ENCODE peak calls at places on chromosomes 4 and X, in four cellular contexts. One of them, this sample, is unnamed.

GRCh38 chrX:40247382-40247781 is 149.6 kb upstream of the BCOR start:
- DNase-seq in gastrocnemius medialis: no peak
- DNase-seq in stomach: no peak
- DNase-seq in suprapubic skin: no peak
- DNase-seq in this sample: no peak

GRCh38 chr4:140091305-140091704 is 62.7 kb downstream of the MAML3 start:
- DNase-seq in gastrocnemius medialis: no peak
- DNase-seq in stomach: no peak
- DNase-seq in suprapubic skin: no peak
- DNase-seq in this sample: no peak

GRCh38 chr4:76624271-76624681 is 189.2 kb downstream of the SHROOM3 start:
- DNase-seq in gastrocnemius medialis: no peak
- DNase-seq in stomach: no peak
- DNase-seq in suprapubic skin: no peak
- DNase-seq in this sample: peak; percentile 59

GRCh38 chrX:14660970-14661369 is 131.6 kb downstream of the GLRA2 start:
- DNase-seq in gastrocnemius medialis: no peak
- DNase-seq in stomach: no peak
- DNase-seq in suprapubic skin: no peak
- DNase-seq in this sample: no peak

GRCh38 chrX:1451676-1452496 is 823 bp downstream of the ASMTL start:
- DNase-seq in gastrocnemius medialis: peak; percentile 34
- DNase-seq in stomach: peak; percentile 24
- DNase-seq in suprapubic skin: peak; percentile 81
- DNase-seq in this sample: peak; percentile 42

GRCh38 chr4:139177888-139178609 is 1.0 kb upstream of the ELF2 start:
- DNase-seq in gastrocnemius medialis: peak; percentile 95
- DNase-seq in stomach: peak; percentile 96
- DNase-seq in suprapubic skin: peak; percentile 97
- DNase-seq in this sample: peak; percentile 95

GRCh38 chr4:78569291-78569821 is 17.8 kb downstream of the ANXA3 start:
- DNase-seq in gastrocnemius medialis: no peak
- DNase-seq in stomach: no peak
- DNase-seq in suprapubic skin: no peak
- DNase-seq in this sample: no peak

GRCh38 chr4:37542749-37543148 is 143.4 kb downstream of the RELL1 start:
- DNase-seq in gastrocnemius medialis: no peak
- DNase-seq in stomach: no peak
- DNase-seq in suprapubic skin: no peak
- DNase-seq in this sample: no peak

GRCh38 chr4:137253949-137254348 is 278.3 kb downstream of the PCDH18 start:
- DNase-seq in gastrocnemius medialis: no peak
- DNase-seq in stomach: no peak
- DNase-seq in suprapubic skin: no peak
- DNase-seq in this sample: no peak

GRCh38 chr4:7627251-7628250 is 192.8 kb upstream of the PSAPL1 start:
- DNase-seq in gastrocnemius medialis: no peak
- DNase-seq in stomach: no peak
- DNase-seq in suprapubic skin: peak; percentile 40
- DNase-seq in this sample: no peak

GRCh38 chr4:81635747-81636146 is 164.0 kb upstream of the RASGEF1B start:
- DNase-seq in gastrocnemius medialis: peak; percentile 37
- DNase-seq in stomach: peak; percentile 45
- DNase-seq in suprapubic skin: no peak
- DNase-seq in this sample: no peak

GRCh38 chr4:11053601-11054000 is 369.0 kb upstream of the CLNK start:
- DNase-seq in gastrocnemius medialis: no peak
- DNase-seq in stomach: no peak
- DNase-seq in suprapubic skin: no peak
- DNase-seq in this sample: no peak

GRCh38 chr4:42172391-42172790 is 19.9 kb upstream of the BEND4 start:
- DNase-seq in gastrocnemius medialis: no peak
- DNase-seq in stomach: no peak
- DNase-seq in suprapubic skin: no peak
- DNase-seq in this sample: no peak

GRCh38 chr4:6773616-6774540 is 8.6 kb upstream of the KIAA0232 start:
- DNase-seq in gastrocnemius medialis: no peak
- DNase-seq in stomach: no peak
- DNase-seq in suprapubic skin: no peak
- DNase-seq in this sample: no peak

GRCh38 chr4:1855334-1856070 is 454 bp downstream of the LETM1 start:
- DNase-seq in gastrocnemius medialis: no peak
- DNase-seq in stomach: no peak
- DNase-seq in suprapubic skin: no peak
- DNase-seq in this sample: no peak

GRCh38 chr4:172962564-172963353 is 205.9 kb upstream of the GALNT7 start:
- DNase-seq in gastrocnemius medialis: no peak
- DNase-seq in stomach: peak; percentile 68
- DNase-seq in suprapubic skin: no peak
- DNase-seq in this sample: peak; percentile 82

GRCh38 chr4:74790652-74791051 is 3.7 kb downstream of the BTC start:
- DNase-seq in gastrocnemius medialis: no peak
- DNase-seq in stomach: no peak
- DNase-seq in suprapubic skin: no peak
- DNase-seq in this sample: no peak

GRCh38 chrX:53317365-53318069 is 36.1 kb upstream of the IQSEC2 start:
- DNase-seq in gastrocnemius medialis: peak; percentile 48
- DNase-seq in stomach: peak; percentile 76
- DNase-seq in suprapubic skin: peak; percentile 81
- DNase-seq in this sample: peak; percentile 67

GRCh38 chr4:158410272-158410671 is 111.4 kb upstream of the RXFP1 start:
- DNase-seq in gastrocnemius medialis: no peak
- DNase-seq in stomach: no peak
- DNase-seq in suprapubic skin: no peak
- DNase-seq in this sample: no peak

GRCh38 chr4:37734989-37735388 is 48.8 kb upstream of the RELL1 start:
- DNase-seq in gastrocnemius medialis: no peak
- DNase-seq in stomach: no peak
- DNase-seq in suprapubic skin: no peak
- DNase-seq in this sample: no peak

GRCh38 chrX:134734343-134735001 is 76.2 kb upstream of the PLAC1 start:
- DNase-seq in gastrocnemius medialis: no peak
- DNase-seq in stomach: no peak
- DNase-seq in suprapubic skin: no peak
- DNase-seq in this sample: peak; percentile 30

GRCh38 chrX:2689773-2690666 is 1.1 kb upstream of the CD99 start:
- DNase-seq in gastrocnemius medialis: no peak
- DNase-seq in stomach: no peak
- DNase-seq in suprapubic skin: no peak
- DNase-seq in this sample: no peak

GRCh38 chr4:121277194-121278105 is 103.4 kb downstream of the QRFPR start:
- DNase-seq in gastrocnemius medialis: no peak
- DNase-seq in stomach: no peak
- DNase-seq in suprapubic skin: no peak
- DNase-seq in this sample: no peak

GRCh38 chr4:16120720-16121119 is 36.9 kb upstream of the PROM1 start:
- DNase-seq in gastrocnemius medialis: no peak
- DNase-seq in stomach: no peak
- DNase-seq in suprapubic skin: no peak
- DNase-seq in this sample: no peak

GRCh38 chr4:168383510-168383909 is 65.0 kb upstream of the DDX60 start:
- DNase-seq in gastrocnemius medialis: no peak
- DNase-seq in stomach: no peak
- DNase-seq in suprapubic skin: no peak
- DNase-seq in this sample: no peak

GRCh38 chr4:169485791-169486742 is 126.3 kb downstream of the NEK1 start:
- DNase-seq in gastrocnemius medialis: no peak
- DNase-seq in stomach: no peak
- DNase-seq in suprapubic skin: no peak
- DNase-seq in this sample: peak; percentile 18

GRCh38 chr4:105140684-105141490 is 5.8 kb upstream of the TET2 start:
- DNase-seq in gastrocnemius medialis: no peak
- DNase-seq in stomach: no peak
- DNase-seq in suprapubic skin: no peak
- DNase-seq in this sample: no peak

GRCh38 chr4:23728971-23729370 is 160.9 kb downstream of the PPARGC1A start:
- DNase-seq in gastrocnemius medialis: no peak
- DNase-seq in stomach: no peak
- DNase-seq in suprapubic skin: no peak
- DNase-seq in this sample: no peak

GRCh38 chrX:72392042-72392441 is 86.3 kb upstream of the CITED1 start:
- DNase-seq in gastrocnemius medialis: no peak
- DNase-seq in stomach: no peak
- DNase-seq in suprapubic skin: no peak
- DNase-seq in this sample: no peak

GRCh38 chr4:4857809-4858508 is 1.5 kb upstream of the MSX1 start:
- DNase-seq in gastrocnemius medialis: no peak
- DNase-seq in stomach: no peak
- DNase-seq in suprapubic skin: no peak
- DNase-seq in this sample: no peak

GRCh38 chr4:182918791-182919302 is 1.7 kb upstream of the DCTD start:
- DNase-seq in gastrocnemius medialis: no peak
- DNase-seq in stomach: no peak
- DNase-seq in suprapubic skin: no peak
- DNase-seq in this sample: no peak

GRCh38 chrX:150372280-150372679 is 9.2 kb downstream of the MAMLD1 start:
- DNase-seq in gastrocnemius medialis: peak; percentile 25
- DNase-seq in stomach: no peak
- DNase-seq in suprapubic skin: no peak
- DNase-seq in this sample: no peak

GRCh38 chr4:13793020-13793710 is 165.6 kb upstream of the BOD1L1 start:
- DNase-seq in gastrocnemius medialis: no peak
- DNase-seq in stomach: no peak
- DNase-seq in suprapubic skin: no peak
- DNase-seq in this sample: no peak

GRCh38 chrX:40105016-40105790 is 7.4 kb upstream of the BCOR start:
- DNase-seq in gastrocnemius medialis: peak; percentile 35
- DNase-seq in stomach: no peak
- DNase-seq in suprapubic skin: no peak
- DNase-seq in this sample: peak; percentile 41

GRCh38 chrX:155880586-155881157 is 473 bp upstream of the VAMP7 start:
- DNase-seq in gastrocnemius medialis: no peak
- DNase-seq in stomach: no peak
- DNase-seq in suprapubic skin: no peak
- DNase-seq in this sample: no peak

GRCh38 chr4:10715696-10716095 is 31.1 kb upstream of the CLNK start:
- DNase-seq in gastrocnemius medialis: no peak
- DNase-seq in stomach: no peak
- DNase-seq in suprapubic skin: no peak
- DNase-seq in this sample: no peak

GRCh38 chr4:1910643-1911042 is 39.5 kb downstream of the NSD2 start:
- DNase-seq in gastrocnemius medialis: no peak
- DNase-seq in stomach: peak; percentile 34
- DNase-seq in suprapubic skin: no peak
- DNase-seq in this sample: no peak

GRCh38 chrX:45614853-45615252 is 414.2 kb upstream of the DIPK2B start:
- DNase-seq in gastrocnemius medialis: no peak
- DNase-seq in stomach: no peak
- DNase-seq in suprapubic skin: no peak
- DNase-seq in this sample: no peak

GRCh38 chrX:70452143-70452733 is 7.6 kb downstream of the DLG3 start:
- DNase-seq in gastrocnemius medialis: no peak
- DNase-seq in stomach: peak; percentile 64
- DNase-seq in suprapubic skin: no peak
- DNase-seq in this sample: peak; percentile 67

GRCh38 chrX:153055827-153056748 is at the start of gene PNMA3:
- DNase-seq in gastrocnemius medialis: no peak
- DNase-seq in stomach: no peak
- DNase-seq in suprapubic skin: no peak
- DNase-seq in this sample: no peak
- H3K4me3 ChIP-seq in gastrocnemius medialis: no peak within 1 kb of the TSS
- H3K4me3 ChIP-seq in stomach: peak within 1 kb of the TSS; percentile 30
- H3K4me3 ChIP-seq in suprapubic skin: peak within 1 kb of the TSS; percentile 36
- H3K4me3 ChIP-seq in this sample: no peak within 1 kb of the TSS

GRCh38 chrX:119174900-119175299 is 47.3 kb upstream of the KIAA1210 start:
- DNase-seq in gastrocnemius medialis: no peak
- DNase-seq in stomach: no peak
- DNase-seq in suprapubic skin: no peak
- DNase-seq in this sample: no peak

GRCh38 chrX:119181491-119181890 is 53.9 kb upstream of the KIAA1210 start:
- DNase-seq in gastrocnemius medialis: no peak
- DNase-seq in stomach: no peak
- DNase-seq in suprapubic skin: no peak
- DNase-seq in this sample: no peak

GRCh38 chrX:119177278-119177677 is 49.7 kb upstream of the KIAA1210 start:
- DNase-seq in gastrocnemius medialis: no peak
- DNase-seq in stomach: no peak
- DNase-seq in suprapubic skin: no peak
- DNase-seq in this sample: no peak
- TF ChIP-seq POLR2A in gastrocnemius medialis: no peak
- TF ChIP-seq POLR2A in stomach: no peak
- TF ChIP-seq POLR2A in suprapubic skin: no peak
- TF ChIP-seq POLR2A in this sample: no peak

DNA sequence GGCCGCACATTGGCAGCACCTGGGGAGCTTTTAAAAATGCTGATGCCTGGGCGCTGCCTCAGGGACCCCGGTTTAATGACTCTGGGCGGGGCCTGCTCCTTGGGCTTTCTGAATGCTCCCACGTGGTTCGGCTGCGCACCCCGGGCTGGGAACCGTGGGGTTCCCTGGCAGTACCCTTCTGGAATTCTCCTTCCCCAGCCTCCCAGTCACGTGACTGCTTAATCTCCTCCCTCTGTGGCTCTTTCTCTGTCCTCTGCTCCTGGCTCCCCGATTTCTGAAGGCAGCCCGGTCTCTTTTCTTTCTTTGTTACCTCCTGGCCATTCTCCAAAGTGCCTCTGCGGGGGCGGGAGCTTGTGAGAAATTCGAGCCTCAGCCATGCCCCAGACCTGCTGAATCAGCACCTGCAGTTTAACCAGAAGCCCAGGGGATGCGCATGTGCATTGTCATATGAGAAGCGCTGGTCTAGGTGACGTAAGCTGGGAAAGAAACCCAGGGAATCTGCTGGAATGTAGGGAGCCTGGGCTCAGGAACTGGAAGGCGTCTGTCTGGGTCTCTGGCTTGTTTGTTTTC is 16.6 kb downstream of the CLCN4 start:
- DNase-seq in gastrocnemius medialis: peak; percentile 70
- DNase-seq in stomach: peak; percentile 35
- DNase-seq in suprapubic skin: no peak
- DNase-seq in this sample: peak; percentile 82
- H3K4me3 ChIP-seq in gastrocnemius medialis: no peak overlapping the region
- H3K4me3 ChIP-seq in stomach: no peak overlapping the region
- H3K4me3 ChIP-seq in suprapubic skin: peak overlapping the region; percentile 22
- H3K4me3 ChIP-seq in this sample: no peak overlapping the region

GRCh38 chr4:73417342-73417741 is 13.3 kb downstream of the ALB start:
- DNase-seq in gastrocnemius medialis: no peak
- DNase-seq in stomach: no peak
- DNase-seq in suprapubic skin: no peak
- DNase-seq in this sample: no peak

GRCh38 chr4:73420615-73421014 is 15.4 kb upstream of the AFP start:
- DNase-seq in gastrocnemius medialis: no peak
- DNase-seq in stomach: no peak
- DNase-seq in suprapubic skin: no peak
- DNase-seq in this sample: no peak

GRCh38 chr4:73418677-73419076 is 14.6 kb downstream of the ALB start:
- DNase-seq in gastrocnemius medialis: no peak
- DNase-seq in stomach: no peak
- DNase-seq in suprapubic skin: no peak
- DNase-seq in this sample: no peak

GRCh38 chr4:73417973-73418372 is 13.9 kb downstream of the ALB start:
- DNase-seq in gastrocnemius medialis: no peak
- DNase-seq in stomach: no peak
- DNase-seq in suprapubic skin: no peak
- DNase-seq in this sample: no peak

GRCh38 chr4:73419106-73420038 is 15.3 kb downstream of the ALB start:
- DNase-seq in gastrocnemius medialis: no peak
- DNase-seq in stomach: no peak
- DNase-seq in suprapubic skin: no peak
- DNase-seq in this sample: no peak
- TF ChIP-seq POLR2A in gastrocnemius medialis: no peak
- TF ChIP-seq POLR2A in stomach: no peak
- TF ChIP-seq POLR2A in suprapubic skin: no peak
- TF ChIP-seq POLR2A in this sample: no peak

GRCh38 chrX:153734871-153735270 is 10.2 kb downstream of the ABCD1 start:
- DNase-seq in gastrocnemius medialis: no peak
- DNase-seq in stomach: no peak
- DNase-seq in suprapubic skin: no peak
- DNase-seq in this sample: no peak
- H3K4me3 ChIP-seq in gastrocnemius medialis: no peak overlapping the region
- H3K4me3 ChIP-seq in stomach: no peak overlapping the region
- H3K4me3 ChIP-seq in suprapubic skin: no peak overlapping the region
- H3K4me3 ChIP-seq in this sample: no peak overlapping the region

This sample was measured in uterus.